ENCODE peak calls at places on chromosome 4, in six cellular contexts. N, J, V, O, M and P are unnamed samples.

GRCh38 chr4:7478665-7479064 is 43.9 kb upstream of the PSAPL1 start:
- DNase-seq in J (no peak), O (no peak), M (no peak), N (no peak), V (no peak), P (no peak)

GRCh38 chr4:180449395-180449956 is 1793.7 kb upstream of the TENM3 start:
- DNase-seq in N (no peak), M (no peak), J (peak; percentile 2), V (no peak), O (peak; percentile 57), P (peak; percentile 47)

GRCh38 chr4:8239661-8240060 is 29.9 kb upstream of the HTRA3 start:
- DNase-seq in M (no peak), N (peak; percentile 68), J (no peak), V (no peak), O (no peak), P (no peak)

GRCh38 chr4:120843840-120844527 is 78.5 kb downstream of the PRDM5 start:
- DNase-seq in O (peak; percentile 4), V (peak; percentile 70), M (no peak), J (no peak), N (peak; percentile 52), P (peak; percentile 27)

GRCh38 chr4:153916273-153916755 is 127.4 kb upstream of the SFRP2 start:
- DNase-seq in J (no peak), V (no peak), O (no peak), M (no peak), N (no peak), P (no peak)

GRCh38 chr4:78410651-78411050 is 140.9 kb upstream of the ANXA3 start:
- DNase-seq in O (peak; percentile 25), V (no peak), N (no peak), M (no peak), J (no peak), P (no peak)

GRCh38 chr4:99816611-99817309 is at the start of gene DAPP1:
- DNase-seq in V (peak; percentile 59), M (no peak), N (no peak), J (no peak), O (peak; percentile 89), P (no peak)

GRCh38 chr4:20773144-20773997 is 73.1 kb downstream of the PACRGL start:
- DNase-seq in V (peak; percentile 75), M (no peak), J (peak; percentile 79), O (peak; percentile 72), N (no peak), P (peak; percentile 84)

GRCh38 chr4:4791299-4791798 is 68.1 kb upstream of the MSX1 start:
- DNase-seq in N (peak; percentile 37), V (no peak), J (no peak), O (no peak), M (no peak), P (no peak)

GRCh38 chr4:173746424-173746823 is 216.4 kb upstream of the HAND2 start:
- DNase-seq in J (no peak), N (no peak), V (no peak), M (no peak), O (no peak), P (no peak)

GRCh38 chr4:185660340-185660739 is 125.0 kb upstream of the PDLIM3 start:
- DNase-seq in M (no peak), O (no peak), N (no peak), V (no peak), J (no peak), P (no peak)
- H3K4me1 ChIP-seq in M (peaks cover 16% of the 10 kb centered on the region), O (no peaks in the 10 kb centered on the region), N (peaks cover 11% of the 10 kb centered on the region), V (no peaks in the 10 kb centered on the region), J (peaks cover 27% of the 10 kb centered on the region), P (peaks cover 3% of the 10 kb centered on the region)

GRCh38 chr4:38659346-38659745 is 4.7 kb upstream of the KLF3 start:
- DNase-seq in O (no peak), M (peak; percentile 19), J (no peak), N (no peak), V (no peak), P (no peak)
- H3K4me1 ChIP-seq in O (no peaks in the 10 kb centered on the region), M (peaks cover 16% of the 10 kb centered on the region), J (no peaks in the 10 kb centered on the region), N (peaks cover 9% of the 10 kb centered on the region), V (peaks cover 8% of the 10 kb centered on the region), P (no peaks in the 10 kb centered on the region)

GRCh38 chr4:17068885-17069284 is 170.4 kb upstream of the LDB2 start:
- DNase-seq in O (no peak), M (peak; percentile 42), V (no peak), J (no peak), N (no peak), P (no peak)
- H3K4me1 ChIP-seq in O (peaks cover 4% of the 10 kb centered on the region), M (peaks cover 22% of the 10 kb centered on the region), V (no peaks in the 10 kb centered on the region), J (no peaks in the 10 kb centered on the region), N (no peaks in the 10 kb centered on the region), P (no peaks in the 10 kb centered on the region)

GRCh38 chr4:77073106-77073858 is 2.5 kb downstream of the CCNI start:
- DNase-seq in M (no peak), J (peak; percentile 59), V (no peak), O (no peak), N (no peak), P (no peak)

GRCh38 chr4:77075869-77076801 is at the start of gene CCNI:
- DNase-seq in M (peak; percentile 98), N (peak; percentile 97), O (peak; percentile 91), V (peak; percentile 95), J (peak; percentile 99), P (peak; percentile 94)

GRCh38 chr4:77073981-77074865 is 1.6 kb downstream of the CCNI start:
- DNase-seq in V (no peak), J (no peak), M (no peak), O (no peak), N (no peak), P (no peak)

GRCh38 chr4:77076889-77077635 is 1.3 kb upstream of the CCNI start:
- DNase-seq in J (no peak), O (no peak), M (no peak), V (no peak), N (no peak), P (no peak)

GRCh38 chr4:77074961-77075855 is 581 bp downstream of the CCNI start:
- DNase-seq in N (peak; percentile 95), J (peak; percentile 79), M (peak; percentile 94), V (peak; percentile 71), O (peak; percentile 49), P (no peak)
- H3K4me1 ChIP-seq in N (peaks cover 33% of the 10 kb centered on the region), J (peaks cover 24% of the 10 kb centered on the region), M (peaks cover 57% of the 10 kb centered on the region), V (peaks cover 24% of the 10 kb centered on the region), O (peaks cover 25% of the 10 kb centered on the region), P (peaks cover 1% of the 10 kb centered on the region)

GRCh38 chr4:148980782-148981181 is 538.6 kb upstream of the NR3C2 start:
- DNase-seq in N (no peak), J (no peak), O (no peak), V (no peak), M (no peak), P (no peak)
- H3K4me1 ChIP-seq in N (no peaks in the 10 kb centered on the region), J (no peaks in the 10 kb centered on the region), O (no peaks in the 10 kb centered on the region), V (no peaks in the 10 kb centered on the region), M (peaks cover 9% of the 10 kb centered on the region), P (no peaks in the 10 kb centered on the region)

DNA sequence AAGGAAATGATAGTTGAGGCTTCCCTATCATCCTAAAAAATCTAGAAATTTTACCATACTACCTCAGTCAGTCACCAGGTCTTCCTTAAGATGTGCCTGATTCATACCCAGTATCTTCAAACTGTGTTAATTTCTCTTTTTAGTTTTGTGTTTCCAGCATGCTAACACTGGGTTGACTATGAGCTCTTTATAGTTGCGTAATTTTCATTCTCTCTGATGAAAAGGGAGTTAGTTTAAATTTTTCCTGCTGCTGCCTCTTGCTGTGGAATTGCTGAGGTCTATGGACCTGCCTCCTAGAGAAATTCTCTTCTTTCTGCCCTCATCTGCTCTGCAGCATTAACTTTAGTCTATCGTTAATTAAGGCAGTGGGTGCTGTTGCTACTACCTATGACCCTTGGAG is 66.6 kb downstream of the BANK1 start:
- DNase-seq in O (no peak), V (no peak), J (peak; percentile 10), M (no peak), N (no peak), P (no peak)
- H3K4me1 ChIP-seq in O (peaks cover 14% of the 10 kb centered on the region), V (no peaks in the 10 kb centered on the region), J (no peaks in the 10 kb centered on the region), M (no peaks in the 10 kb centered on the region), N (no peaks in the 10 kb centered on the region), P (no peaks in the 10 kb centered on the region)

GRCh38 chr4:123415977-123416376 is 19.4 kb downstream of the SPRY1 start:
- DNase-seq in J (peak; percentile 61), O (peak; percentile 83), V (no peak), N (no peak), M (no peak), P (no peak)
- H3K4me1 ChIP-seq in J (peaks cover 23% of the 10 kb centered on the region), O (peaks cover 70% of the 10 kb centered on the region), V (peaks cover 29% of the 10 kb centered on the region), N (peaks cover 24% of the 10 kb centered on the region), M (peaks cover 20% of the 10 kb centered on the region), P (peaks cover 4% of the 10 kb centered on the region)

GRCh38 chr4:84563002-84563401 is 19.9 kb upstream of the CDS1 start:
- DNase-seq in M (no peak), V (no peak), J (no peak), O (peak; percentile 65), N (no peak), P (no peak)

GRCh38 chr4:84569009-84569408 is 13.9 kb upstream of the CDS1 start:
- DNase-seq in M (no peak), N (no peak), V (no peak), J (no peak), O (no peak), P (no peak)

GRCh38 chr4:84573335-84573734 is 9.6 kb upstream of the CDS1 start:
- DNase-seq in M (no peak), J (no peak), N (no peak), V (no peak), O (no peak), P (no peak)

GRCh38 chr4:84565951-84566350 is 17.0 kb upstream of the CDS1 start:
- DNase-seq in V (no peak), O (no peak), M (no peak), J (no peak), N (no peak), P (peak; percentile 76)

DNA sequence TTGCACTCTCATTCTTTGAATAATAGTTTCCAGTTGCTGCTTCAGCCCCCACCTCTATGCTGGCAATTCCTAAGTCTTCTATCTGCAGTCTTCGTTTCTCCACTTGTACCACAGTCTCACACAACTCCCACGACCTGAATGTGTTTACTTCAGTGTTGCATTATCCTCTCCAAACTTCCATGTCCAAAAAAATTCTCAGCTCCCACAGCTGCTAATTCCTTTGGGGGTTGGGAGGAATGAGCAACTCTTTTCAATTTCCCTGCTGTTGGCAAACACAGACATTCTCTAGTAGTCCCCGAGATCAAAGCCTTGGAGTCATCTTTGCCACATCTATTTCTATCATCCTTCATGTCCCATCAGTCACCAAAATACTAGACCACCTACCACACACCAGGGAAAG is 14.4 kb upstream of the CDS1 start:
- DNase-seq in M (no peak), V (no peak), O (no peak), J (peak; percentile 28), N (no peak), P (no peak)
- H3K4me1 ChIP-seq in M (no peaks in the 10 kb centered on the region), V (no peaks in the 10 kb centered on the region), O (peaks cover 10% of the 10 kb centered on the region), J (no peaks in the 10 kb centered on the region), N (no peaks in the 10 kb centered on the region), P (peaks cover 5% of the 10 kb centered on the region)

DNA sequence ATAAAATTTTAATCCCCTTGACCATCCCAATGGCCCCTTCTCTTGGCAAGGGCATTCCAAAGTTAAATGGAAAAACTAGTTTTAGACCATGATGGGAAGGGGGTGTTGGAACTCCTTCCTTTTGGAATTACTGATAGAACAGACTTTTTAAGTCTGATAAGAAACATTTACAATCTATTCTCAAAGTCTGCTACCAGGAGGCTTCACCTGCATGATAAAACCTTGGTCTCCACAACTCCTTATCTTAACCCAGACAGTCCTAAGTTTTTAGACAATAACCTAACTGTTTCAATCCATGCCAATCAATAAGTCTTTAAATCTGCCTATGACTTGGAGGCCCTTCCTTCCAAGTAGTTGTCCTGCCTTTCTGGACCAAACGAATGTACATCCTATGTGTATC is 63.9 kb upstream of the PGRMC2 start:
- DNase-seq in V (no peak), M (no peak), N (no peak), J (no peak), O (no peak), P (no peak)
- H3K4me1 ChIP-seq in V (peaks cover 5% of the 10 kb centered on the region), M (peaks cover 48% of the 10 kb centered on the region), N (peaks cover 11% of the 10 kb centered on the region), J (peaks cover 16% of the 10 kb centered on the region), O (peaks cover 20% of the 10 kb centered on the region), P (no peaks in the 10 kb centered on the region)

GRCh38 chr4:69473699-69474098 is 22.0 kb downstream of the UGT2B4 start:
- DNase-seq in O (no peak), V (no peak), N (no peak), J (no peak), M (no peak), P (no peak)
- H3K4me1 ChIP-seq in O (no peaks in the 10 kb centered on the region), V (no peaks in the 10 kb centered on the region), N (no peaks in the 10 kb centered on the region), J (no peaks in the 10 kb centered on the region), M (no peaks in the 10 kb centered on the region), P (no peaks in the 10 kb centered on the region)